ENCODE peak calls at places on chromosomes 3 and 15, in five cellular contexts. H, Y, V, X and W are unnamed samples.

GRCh38 chr15:66848116-66848515 is 146.1 kb downstream of the SMAD6 start:
- DNase-seq in H (no peak), Y (no peak), V (no peak), X (no peak), W (no peak)

GRCh38 chr15:68042156-68042854 is 11.8 kb upstream of the PIAS1 start:
- DNase-seq in H (no peak), Y (no peak), V (no peak), X (no peak), W (peak)

GRCh38 chr15:64009798-64010241 is 36.5 kb downstream of the DAPK2 start:
- DNase-seq in H (peak), Y (no peak), V (no peak), X (no peak), W (no peak)

GRCh38 chr3:141100531-141101320 is 49.6 kb downstream of the SPSB4 start:
- DNase-seq in H (no peak), Y (no peak), V (no peak), X (no peak), W (no peak)

GRCh38 chr15:43190178-43190577 is 5.0 kb downstream of the CCNDBP1 start:
- DNase-seq in H (no peak), Y (no peak), V (no peak), X (no peak), W (no peak)

GRCh38 chr3:193095366-193095765 is 145.7 kb upstream of the PLAAT1 start:
- DNase-seq in H (no peak), Y (no peak), V (no peak), X (no peak), W (no peak)

GRCh38 chr3:117545484-117545883 is 835.9 kb downstream of the TUSC7 start:
- DNase-seq in H (no peak), Y (no peak), V (no peak), X (no peak), W (no peak)

GRCh38 chr3:16841906-16842709 is 42.6 kb upstream of the PLCL2 start:
- DNase-seq in H (peak), Y (no peak), V (peak), X (no peak), W (no peak)

GRCh38 chr3:120381503-120381902 is 32.3 kb upstream of the LRRC58 start:
- DNase-seq in H (no peak), Y (no peak), V (no peak), X (no peak), W (no peak)

GRCh38 chr15:42457445-42458442 is 33.2 kb downstream of the ZNF106 start:
- DNase-seq in H (peak), Y (no peak), V (peak), X (peak), W (no peak)

GRCh38 chr3:125310623-125311076 is 64.5 kb downstream of the ZNF148 start:
- DNase-seq in H (peak), Y (peak), V (no peak), X (no peak), W (peak)

GRCh38 chr3:72263223-72264015 is 478.5 kb upstream of the PROK2 start:
- DNase-seq in H (no peak), Y (no peak), V (no peak), X (no peak), W (no peak)

GRCh38 chr3:14959358-14959943 is 12.1 kb downstream of the NR2C2 start:
- DNase-seq in H (no peak), Y (peak), V (no peak), X (no peak), W (no peak)

GRCh38 chr15:72141171-72142084 is 23.2 kb downstream of the SENP8 start:
- DNase-seq in H (peak), Y (no peak), V (no peak), X (no peak), W (peak)

GRCh38 chr15:89971592-89971997 is 29.5 kb upstream of the ZNF710 start:
- DNase-seq in H (peak), Y (peak), V (peak), X (peak), W (peak)

GRCh38 chr15:96870510-96871039 is 540.1 kb downstream of the NR2F2 start:
- DNase-seq in H (no peak), Y (no peak), V (no peak), X (no peak), W (no peak)
- TF ChIP-seq MAX in H (no peak), Y (no peak), V (no peak), X (no peak), W (no peak)

DNA sequence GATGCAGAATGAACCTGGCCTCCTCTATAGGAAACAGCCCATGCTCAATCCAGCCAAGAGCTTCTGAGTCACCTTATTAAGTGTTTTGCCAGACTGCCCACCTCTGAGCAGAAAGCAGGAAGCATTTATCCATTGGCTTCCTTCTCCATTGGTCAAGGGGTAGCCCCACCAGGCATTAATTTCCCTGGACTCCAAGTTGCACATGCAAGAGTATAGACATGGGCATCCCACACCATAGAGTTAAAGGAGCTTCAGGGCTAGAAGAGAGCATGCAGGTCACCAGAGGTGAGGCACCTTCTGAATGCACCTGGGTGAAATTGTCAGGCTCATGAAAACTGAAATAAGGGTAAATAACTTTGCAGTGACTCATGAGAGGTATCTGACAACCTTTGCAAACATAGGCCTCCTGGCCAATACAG is 230.8 kb upstream of the STAC start:
- DNase-seq in H (no peak), Y (no peak), V (no peak), X (no peak), W (no peak)
- TF ChIP-seq TAF1 in H (no peak), Y (no peak), V (no peak), X (no peak), W (no peak)

GRCh38 chr3:43152649-43153048 is 46.8 kb upstream of the POMGNT2 start:
- DNase-seq in H (no peak), Y (no peak), V (no peak), X (peak), W (no peak)
- TF ChIP-seq MAX in H (no peak), Y (no peak), V (no peak), X (no peak), W (no peak)

GRCh38 chr3:187744169-187745151 is 808 bp downstream of the BCL6 start:
- DNase-seq in H (no peak), Y (peak), V (no peak), X (peak), W (no peak)

GRCh38 chr3:187740446-187741399 is 4.5 kb downstream of the BCL6 start:
- DNase-seq in H (no peak), Y (peak), V (peak), X (peak), W (no peak)

GRCh38 chr3:187741403-187742350 is 3.6 kb downstream of the BCL6 start:
- DNase-seq in H (no peak), Y (peak), V (peak), X (peak), W (peak)

GRCh38 chr3:187743195-187744141 is 1.8 kb downstream of the BCL6 start:
- DNase-seq in H (no peak), Y (peak), V (peak), X (no peak), W (no peak)

GRCh38 chr3:187742351-187743171 is 2.7 kb downstream of the BCL6 start:
- DNase-seq in H (no peak), Y (peak), V (no peak), X (no peak), W (no peak)
- TF ChIP-seq TAF1 in H (no peak), Y (no peak), V (no peak), X (no peak), W (peak)

DNA sequence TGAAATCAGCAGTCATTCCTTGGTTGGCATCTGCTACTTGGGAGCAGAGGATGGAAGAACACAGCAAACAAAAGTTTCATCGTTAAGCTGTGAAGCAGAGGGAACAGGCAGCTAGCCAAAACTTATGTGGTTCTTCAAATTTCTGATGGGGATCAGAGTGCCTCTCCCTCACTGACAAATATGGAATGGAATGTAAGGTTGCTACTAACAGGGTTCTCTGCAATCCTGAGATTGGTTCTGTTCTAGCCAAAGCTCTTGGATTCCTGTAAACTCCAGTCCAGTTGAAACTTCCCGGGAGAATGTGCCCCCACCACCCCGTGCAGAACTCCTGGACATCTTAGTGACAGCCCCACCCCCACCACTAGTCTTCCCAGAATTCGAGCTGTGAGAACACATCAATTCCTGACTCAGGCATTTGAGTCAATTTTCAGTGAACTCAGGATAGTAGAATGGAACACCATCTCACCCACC is 55.9 kb upstream of the PHLDB2 start:
- DNase-seq in H (no peak), Y (no peak), V (no peak), X (no peak), W (no peak)
- TF ChIP-seq MAX in H (no peak), Y (no peak), V (no peak), X (peak), W (no peak)